ENCODE peak calls at places on chromosome 15, in ten cellular contexts. H is body of pancreas, I is dorsolateral prefrontal cortex, C is left lung, P is heart left ventricle, U is A549, K is spleen, R is IMR-90, L is esophagus muscularis mucosa, J is hepatocyte. W is an unnamed sample.

GRCh38 chr15:68205949-68206539 is 912 bp upstream of the CALML4 start:
- DNase-seq in H (peak), I (no peak), C (peak), P (peak), U (no peak), K (peak), R (no peak), L (no peak), J (peak), W (no peak)

GRCh38 chr15:51077565-51078153 is 17.0 kb downstream of the TNFAIP8L3 start:
- DNase-seq in H (peak), I (no peak), C (peak), P (peak), U (no peak), K (peak), R (no peak), L (no peak), J (peak), W (peak)

GRCh38 chr15:93044301-93045190 is 44.5 kb downstream of the RGMA start:
- DNase-seq in H (no peak), I (no peak), C (no peak), P (peak), U (no peak), K (no peak), R (no peak), L (no peak), J (no peak), W (no peak)

GRCh38 chr15:90845201-90845949 is 23.0 kb upstream of the FURIN start:
- DNase-seq in H (no peak), I (no peak), C (peak), P (no peak), U (peak), K (peak), R (peak), L (no peak), J (peak), W (no peak)

GRCh38 chr15:64697911-64698369 is 77.4 kb downstream of the RBPMS2 start:
- DNase-seq in H (no peak), I (no peak), C (no peak), P (no peak), U (no peak), K (no peak), R (peak), L (no peak), J (no peak), W (no peak)

GRCh38 chr15:78620021-78620838 is 566 bp downstream of the CHRNA3 start:
- DNase-seq in H (no peak), I (no peak), C (no peak), P (no peak), U (peak), K (no peak), R (no peak), L (no peak), J (peak), W (no peak)

GRCh38 chr15:60969658-60970057 is 259.4 kb downstream of the RORA start:
- DNase-seq in H (no peak), I (no peak), C (no peak), P (no peak), U (no peak), K (no peak), R (no peak), L (peak), J (no peak), W (no peak)

GRCh38 chr15:62087671-62088360 is 21.0 kb downstream of the C2CD4A start:
- DNase-seq in H (peak), I (no peak), C (no peak), P (no peak), U (peak), K (no peak), R (no peak), L (no peak), J (peak), W (no peak)

GRCh38 chr15:89139613-89140499 is 51.6 kb downstream of the ABHD2 start:
- DNase-seq in H (peak), I (peak), C (no peak), P (peak), U (peak), K (no peak), R (no peak), L (no peak), J (peak), W (no peak)

GRCh38 chr15:31197497-31198414 is 96.2 kb upstream of the TRPM1 start:
- DNase-seq in H (peak), I (no peak), C (peak), P (peak), U (peak), K (peak), R (no peak), L (no peak), J (peak), W (peak)

GRCh38 chr15:85394552-85395333 is 14.3 kb downstream of the AKAP13 start:
- DNase-seq in H (no peak), I (no peak), C (no peak), P (no peak), U (no peak), K (no peak), R (no peak), L (no peak), J (peak), W (no peak)

GRCh38 chr15:23039151-23039916 is at the start of gene TUBGCP5:
- DNase-seq in H (peak), I (peak), C (peak), P (peak), U (peak), K (peak), R (peak), L (peak), J (peak), W (peak)

GRCh38 chr15:95875141-95875643 is 455.3 kb upstream of the NR2F2 start:
- DNase-seq in H (no peak), I (no peak), C (no peak), P (no peak), U (no peak), K (no peak), R (no peak), L (no peak), J (no peak), W (no peak)

GRCh38 chr15:69578792-69579587 is 126.4 kb downstream of the RPLP1 start:
- DNase-seq in H (peak), I (peak), C (peak), P (no peak), U (no peak), K (peak), R (no peak), L (no peak), J (no peak), W (no peak)

GRCh38 chr15:74040115-74040850 is 42.1 kb downstream of the GOLGA6A start:
- DNase-seq in H (peak), I (no peak), C (no peak), P (no peak), U (peak), K (no peak), R (peak), L (no peak), J (peak), W (no peak)

GRCh38 chr15:95347846-95348245 is 982.7 kb upstream of the NR2F2 start:
- DNase-seq in H (no peak), I (no peak), C (no peak), P (no peak), U (no peak), K (no peak), R (no peak), L (no peak), J (no peak), W (no peak)

GRCh38 chr15:101149864-101150722 is 101.8 kb downstream of the CHSY1 start:
- DNase-seq in H (no peak), I (no peak), C (no peak), P (no peak), U (no peak), K (peak), R (no peak), L (no peak), J (no peak), W (no peak)

GRCh38 chr15:101151286-101151685 is 100.6 kb downstream of the CHSY1 start:
- DNase-seq in H (no peak), I (no peak), C (peak), P (no peak), U (no peak), K (peak), R (no peak), L (no peak), J (no peak), W (no peak)

GRCh38 chr15:101150723-101151040 is 101.2 kb downstream of the CHSY1 start:
- DNase-seq in H (no peak), I (no peak), C (no peak), P (no peak), U (no peak), K (peak), R (no peak), L (no peak), J (no peak), W (no peak)

GRCh38 chr15:101153801-101154656 is 97.8 kb downstream of the CHSY1 start:
- DNase-seq in H (no peak), I (no peak), C (no peak), P (no peak), U (no peak), K (peak), R (no peak), L (no peak), J (no peak), W (no peak)

DNA sequence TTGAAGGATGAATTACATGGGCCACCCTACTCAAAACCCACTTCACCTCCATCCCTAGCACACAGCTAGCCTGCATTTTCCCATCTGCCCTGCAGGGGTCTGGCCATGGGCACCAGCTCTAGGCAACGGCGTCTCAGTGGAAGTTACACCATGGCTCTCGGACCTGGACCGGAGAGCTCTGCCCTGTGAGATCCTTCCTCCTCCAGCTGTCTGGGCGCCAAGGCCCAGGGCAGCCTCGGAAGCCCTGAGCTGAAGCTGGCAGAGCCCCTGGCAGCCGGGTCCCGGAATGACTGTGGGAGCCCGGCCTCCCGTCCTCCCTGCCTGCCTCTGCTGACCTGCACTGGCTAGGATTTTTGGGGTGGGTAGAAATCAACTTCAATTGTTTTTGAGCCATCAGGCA is 98.9 kb downstream of the CHSY1 start:
- DNase-seq in H (no peak), I (no peak), C (peak), P (no peak), U (peak), K (no peak), R (no peak), L (no peak), J (no peak), W (no peak)
- TF ChIP-seq CTCF in H (no peak), I (no peak), C (no peak), P (no peak), U (peak), K (peak), R (peak), L (no peak), J (no peak), W (no peak)

GRCh38 chr15:57542505-57542817 is 49.2 kb upstream of the MYZAP start:
- DNase-seq in H (no peak), I (no peak), C (no peak), P (no peak), U (no peak), K (no peak), R (no peak), L (no peak), J (no peak), W (no peak)
- TF ChIP-seq CTCF in H (no peak), I (no peak), C (no peak), P (no peak), U (peak), K (no peak), R (no peak), L (no peak), J (no peak), W (no peak)

GRCh38 chr15:34993413-34993812 is 5.3 kb upstream of the ZNF770 start:
- DNase-seq in H (no peak), I (no peak), C (no peak), P (no peak), U (no peak), K (no peak), R (no peak), L (no peak), J (no peak), W (no peak)

GRCh38 chr15:34987982-34988873 is at the start of gene ZNF770:
- DNase-seq in H (peak), I (peak), C (peak), P (peak), U (peak), K (peak), R (peak), L (peak), J (peak), W (peak)

GRCh38 chr15:34994925-34995324 is 6.8 kb upstream of the ZNF770 start:
- DNase-seq in H (no peak), I (no peak), C (no peak), P (no peak), U (no peak), K (no peak), R (no peak), L (no peak), J (no peak), W (no peak)

DNA sequence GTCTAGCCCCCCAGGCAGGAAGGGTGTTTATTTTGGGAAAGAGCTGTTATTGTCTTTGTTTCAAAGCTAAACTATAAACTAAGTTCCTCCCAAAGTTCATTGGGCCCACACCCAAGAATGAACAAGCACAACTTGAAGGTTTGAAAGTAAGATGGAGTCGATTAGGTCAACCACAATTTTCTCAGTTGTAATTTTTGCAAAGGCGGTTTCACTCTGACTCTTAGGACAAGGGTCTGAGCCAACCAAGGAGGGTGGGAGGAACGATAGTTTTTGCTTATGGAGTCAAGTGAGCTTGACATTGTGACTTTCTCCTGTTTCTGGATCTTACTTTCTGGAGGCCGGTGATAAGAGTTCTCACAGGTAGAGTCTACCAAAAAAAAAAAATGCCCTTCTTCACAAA is 5.8 kb upstream of the ZNF770 start:
- DNase-seq in H (no peak), I (no peak), C (no peak), P (no peak), U (no peak), K (no peak), R (no peak), L (no peak), J (no peak), W (no peak)
- TF ChIP-seq CTCF in H (no peak), I (no peak), C (no peak), P (no peak), U (no peak), K (no peak), R (no peak), L (no peak), J (no peak), W (no peak)

DNA sequence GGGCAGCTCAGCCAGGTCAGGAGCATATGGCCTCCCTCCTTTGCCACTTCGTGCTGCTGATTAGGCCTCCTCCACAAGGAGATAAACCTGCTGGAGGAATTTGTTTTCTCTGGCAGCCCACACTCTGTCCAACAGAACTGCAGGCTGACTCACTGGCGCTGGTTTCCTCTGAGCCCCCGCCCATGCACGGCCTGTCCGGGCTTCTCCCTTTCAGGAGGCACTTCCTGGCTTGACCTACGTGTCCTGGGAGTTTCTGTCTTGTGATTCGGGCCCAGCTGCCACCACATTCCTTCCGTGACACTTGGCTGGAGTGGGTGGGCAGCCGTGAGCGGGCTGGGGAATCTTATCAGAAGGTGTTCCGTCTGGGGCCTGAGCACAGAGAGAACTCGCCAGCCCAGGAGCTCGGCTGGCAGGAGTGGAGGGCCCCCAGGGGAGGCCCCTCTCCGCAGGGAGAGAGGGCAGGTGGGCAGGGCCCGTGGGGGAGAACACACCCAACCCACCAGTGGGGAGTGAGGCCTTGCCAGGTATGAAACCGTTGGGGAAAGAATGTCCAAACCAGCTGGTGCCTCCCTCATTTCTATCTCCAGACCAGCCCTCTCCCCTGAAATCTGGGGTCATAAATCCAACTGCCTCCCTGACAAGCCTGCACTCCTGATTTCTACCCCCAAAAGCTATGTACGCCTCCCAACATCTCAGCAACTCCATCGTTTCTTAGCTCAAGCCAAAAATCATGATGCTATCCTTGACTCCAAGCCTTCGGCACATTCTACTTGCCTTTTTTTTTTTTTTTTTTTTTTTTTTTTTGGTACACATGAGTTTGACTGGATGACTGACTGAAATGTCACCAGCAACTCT is 110.6 kb upstream of the MEF2A start:
- DNase-seq in H (peak), I (peak), C (peak), P (peak), U (peak), K (no peak), R (peak), L (peak), J (peak), W (peak)
- TF ChIP-seq CTCF in H (no peak), I (no peak), C (no peak), P (no peak), U (no peak), K (no peak), R (no peak), L (no peak), J (no peak), W (no peak)

GRCh38 chr15:75123395-75123794 is 78.3 kb upstream of the C15orf39 start:
- DNase-seq in H (no peak), I (no peak), C (peak), P (no peak), U (peak), K (no peak), R (peak), L (no peak), J (no peak), W (no peak)

GRCh38 chr15:75127186-75127585 is 74.5 kb upstream of the C15orf39 start:
- DNase-seq in H (no peak), I (no peak), C (no peak), P (no peak), U (no peak), K (no peak), R (no peak), L (no peak), J (no peak), W (no peak)

GRCh38 chr15:75121547-75121946 is 80.1 kb upstream of the C15orf39 start:
- DNase-seq in H (no peak), I (no peak), C (no peak), P (no peak), U (no peak), K (no peak), R (no peak), L (no peak), J (no peak), W (no peak)

GRCh38 chr15:75129788-75130187 is 71.9 kb upstream of the C15orf39 start:
- DNase-seq in H (no peak), I (no peak), C (no peak), P (no peak), U (no peak), K (no peak), R (no peak), L (no peak), J (no peak), W (no peak)

DNA sequence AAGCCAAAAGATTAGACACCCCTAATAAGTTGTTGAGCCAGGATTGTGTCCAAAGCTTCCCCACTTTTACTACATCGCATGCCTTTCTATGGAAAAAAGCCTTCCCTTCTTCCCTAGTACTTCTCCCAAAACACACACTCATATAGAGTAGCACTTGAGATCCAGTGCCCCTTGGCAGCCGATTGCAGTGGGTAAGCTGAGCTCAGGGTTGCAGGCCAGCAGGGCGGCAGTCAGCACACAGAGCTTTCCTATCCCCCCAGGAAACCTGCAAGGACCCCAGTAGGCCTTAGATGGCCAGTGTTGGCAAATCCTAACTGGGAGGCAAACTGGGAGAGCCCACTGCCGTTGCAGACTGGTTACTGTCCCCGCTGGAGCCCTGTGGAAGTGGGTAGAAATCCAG is 75.7 kb upstream of the C15orf39 start:
- DNase-seq in H (no peak), I (no peak), C (peak), P (no peak), U (no peak), K (no peak), R (no peak), L (no peak), J (no peak), W (no peak)
- TF ChIP-seq CTCF in H (no peak), I (no peak), C (no peak), P (no peak), U (no peak), K (no peak), R (no peak), L (no peak), J (no peak), W (no peak)

DNA sequence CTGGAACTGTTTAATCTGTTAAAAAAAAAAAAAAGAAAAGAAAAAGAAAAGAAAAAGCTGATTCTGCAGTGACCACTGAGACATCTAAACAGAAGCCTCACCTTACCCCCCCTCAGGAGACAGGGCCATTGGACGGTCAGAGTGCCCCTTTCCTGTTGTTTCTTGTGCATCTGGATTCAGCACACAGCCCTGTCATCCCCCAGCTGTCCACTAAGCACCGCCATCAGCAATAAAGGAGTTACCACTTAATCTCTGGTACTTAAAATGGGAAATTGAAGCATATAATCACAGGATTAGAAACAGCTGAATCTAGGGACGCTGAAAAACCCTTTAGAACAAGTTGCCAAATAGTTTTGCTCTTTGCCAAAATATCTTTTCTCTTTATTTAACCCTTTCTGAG is 62.5 kb downstream of the TRIM69 start:
- DNase-seq in H (peak), I (no peak), C (no peak), P (no peak), U (peak), K (no peak), R (no peak), L (no peak), J (peak), W (no peak)
- TF ChIP-seq CTCF in H (no peak), I (no peak), C (no peak), P (no peak), U (no peak), K (peak), R (no peak), L (no peak), J (peak), W (no peak)

GRCh38 chr15:98567951-98568350 is 80.4 kb upstream of the IGF1R start:
- DNase-seq in H (no peak), I (no peak), C (no peak), P (no peak), U (no peak), K (no peak), R (no peak), L (no peak), J (no peak), W (no peak)

GRCh38 chr15:98565566-98565965 is 82.8 kb upstream of the IGF1R start:
- DNase-seq in H (no peak), I (no peak), C (no peak), P (no peak), U (no peak), K (no peak), R (no peak), L (no peak), J (no peak), W (no peak)

GRCh38 chr15:98570119-98570518 is 78.2 kb upstream of the IGF1R start:
- DNase-seq in H (no peak), I (no peak), C (no peak), P (no peak), U (no peak), K (no peak), R (no peak), L (no peak), J (no peak), W (no peak)

GRCh38 chr15:98568382-98569017 is 79.8 kb upstream of the IGF1R start:
- DNase-seq in H (no peak), I (no peak), C (no peak), P (no peak), U (peak), K (no peak), R (no peak), L (no peak), J (no peak), W (no peak)
- TF ChIP-seq CTCF in H (peak), I (no peak), C (no peak), P (no peak), U (peak), K (no peak), R (peak), L (peak), J (peak), W (no peak)